ENCODE peak calls at places on chromosomes 6 and 20, in ten cellular contexts. H, L, W, F, P, N, G, V, S and U are unnamed samples.

GRCh38 chr20:34925981-34926380 is 29.6 kb downstream of the GSS start:
- DNase-seq in H (no peak), L (no peak), W (no peak), F (no peak), P (no peak), N (no peak), G (no peak), V (no peak), S (no peak), U (no peak)

GRCh38 chr6:53159558-53159957 is 10.9 kb upstream of the GCM1 start:
- DNase-seq in H (peak), L (no peak), W (no peak), F (no peak), P (no peak), N (no peak), G (peak), V (no peak), S (no peak), U (peak)

GRCh38 chr6:7959453-7959852 is 48.9 kb upstream of the TXNDC5 start:
- DNase-seq in H (no peak), L (no peak), W (no peak), F (no peak), P (no peak), N (no peak), G (no peak), V (no peak), S (no peak), U (no peak)

GRCh38 chr6:36131517-36132220 is 1.4 kb downstream of the MAPK13 start:
- DNase-seq in H (peak), L (peak), W (no peak), F (peak), P (peak), N (peak), G (peak), V (no peak), S (peak), U (peak)

GRCh38 chr20:47502271-47502730 is 614 bp downstream of the NCOA3 start:
- DNase-seq in H (no peak), L (peak), W (no peak), F (no peak), P (peak), N (peak), G (peak), V (peak), S (peak), U (peak)

GRCh38 chr20:25457886-25458680 is 50.6 kb downstream of the GINS1 start:
- DNase-seq in H (no peak), L (no peak), W (no peak), F (no peak), P (no peak), N (no peak), G (no peak), V (peak), S (no peak), U (no peak)

GRCh38 chr6:170076466-170077165 is 214.3 kb downstream of the DLL1 start:
- DNase-seq in H (no peak), L (peak), W (no peak), F (no peak), P (peak), N (no peak), G (no peak), V (peak), S (no peak), U (no peak)

GRCh38 chr6:3825851-3826581 is 23.2 kb upstream of the FAM50B start:
- DNase-seq in H (peak), L (peak), W (peak), F (no peak), P (peak), N (no peak), G (peak), V (no peak), S (no peak), U (peak)

GRCh38 chr6:149806127-149806526 is 56.6 kb downstream of the PCMT1 start:
- DNase-seq in H (no peak), L (no peak), W (no peak), F (no peak), P (no peak), N (peak), G (no peak), V (no peak), S (no peak), U (no peak)

DNA sequence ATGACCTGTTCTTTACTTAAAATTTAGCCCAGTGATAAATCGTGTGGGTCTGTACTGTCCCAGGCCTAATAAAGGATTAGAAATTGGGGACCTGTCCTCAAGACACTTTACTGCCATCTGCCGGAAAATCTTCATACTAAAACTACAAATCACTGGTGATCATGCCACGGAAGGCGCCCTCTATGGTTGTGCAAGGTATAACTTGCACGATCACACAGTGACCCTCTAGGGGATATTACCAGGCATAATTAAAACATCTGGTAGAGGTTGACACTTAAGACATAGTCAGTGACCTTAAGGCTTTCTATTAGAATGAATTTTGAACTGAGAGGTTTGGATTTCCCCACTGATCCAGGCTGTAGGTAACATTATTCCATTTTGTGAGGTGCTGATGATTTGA is 172.6 kb downstream of the BMP2 start:
- DNase-seq in H (peak), L (no peak), W (no peak), F (no peak), P (no peak), N (peak), G (no peak), V (peak), S (peak), U (peak)
- TF ChIP-seq CTCF in H (peak), L (no peak), W (no peak), F (no peak), P (no peak), N (no peak), G (no peak), V (peak), S (peak), U (peak)

DNA sequence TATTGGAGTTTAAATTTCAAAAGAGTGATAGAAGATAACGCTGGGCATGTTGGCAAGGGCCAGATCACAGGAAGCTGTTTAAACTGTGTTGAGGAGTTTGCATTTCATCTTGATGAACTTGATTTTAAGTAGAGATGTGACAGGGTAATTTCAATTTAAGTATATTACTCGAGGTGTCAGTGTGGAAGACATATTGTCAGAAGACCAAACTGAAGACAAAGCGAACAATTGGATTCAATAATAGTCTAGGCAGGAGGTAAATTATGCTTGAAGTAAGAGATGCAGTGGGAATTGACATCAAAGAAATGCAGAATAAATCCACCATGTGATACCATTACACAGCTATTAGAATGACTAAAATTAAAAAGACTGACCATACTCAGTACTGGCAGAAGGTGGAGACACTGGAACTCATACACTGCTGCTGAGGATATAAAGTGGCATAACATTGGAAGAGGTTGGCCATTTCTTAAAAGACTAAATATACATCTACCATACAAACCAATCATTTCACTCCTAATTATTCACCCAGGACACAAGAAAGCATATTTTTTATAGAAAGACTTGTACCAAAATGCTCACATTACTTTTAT is 240.8 kb downstream of the ARHGAP18 start:
- DNase-seq in H (no peak), L (no peak), W (no peak), F (no peak), P (no peak), N (no peak), G (no peak), V (no peak), S (no peak), U (peak)
- TF ChIP-seq CTCF in H (no peak), L (no peak), W (no peak), F (no peak), P (no peak), N (no peak), G (peak), V (no peak), S (no peak), U (no peak)

GRCh38 chr6:92617726-92618125 is 801.6 kb downstream of the EPHA7 start:
- DNase-seq in H (no peak), L (no peak), W (no peak), F (no peak), P (no peak), N (no peak), G (no peak), V (no peak), S (no peak), U (no peak)
- TF ChIP-seq CTCF in H (no peak), L (no peak), W (no peak), F (no peak), P (no peak), N (no peak), G (no peak), V (no peak), S (no peak), U (no peak)

DNA sequence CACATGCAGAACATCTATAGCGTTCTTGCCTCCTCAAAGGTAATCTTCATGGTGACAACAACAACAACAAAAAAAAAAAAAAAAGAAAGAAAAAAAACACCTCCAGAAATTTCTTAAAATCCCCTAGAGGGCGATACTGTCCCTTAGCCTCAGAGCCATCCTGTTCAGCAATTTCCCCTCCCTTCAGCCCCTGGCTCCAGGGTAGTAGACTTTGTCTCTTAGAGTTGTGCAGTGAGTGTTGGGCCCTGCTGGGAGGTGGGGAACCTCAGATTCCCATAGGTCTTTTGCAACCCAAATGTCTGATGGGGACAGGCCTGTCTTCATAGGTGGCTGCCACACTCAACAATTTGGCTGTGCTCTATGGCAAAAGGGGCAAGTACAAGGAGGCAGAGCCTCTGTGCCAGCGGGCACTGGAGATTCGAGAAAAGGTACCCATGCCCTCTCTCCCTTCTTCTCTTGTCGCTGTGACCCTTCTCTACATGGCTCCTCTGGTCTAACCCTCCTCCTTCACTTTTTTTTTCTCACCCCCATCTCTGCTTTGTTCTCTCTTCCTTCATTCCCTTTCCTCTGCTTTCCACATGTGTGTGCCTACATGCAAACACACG is 6.0 kb upstream of the PTK7 start:
- DNase-seq in H (peak), L (peak), W (no peak), F (peak), P (no peak), N (peak), G (peak), V (peak), S (peak), U (peak)
- TF ChIP-seq CTCF in H (peak), L (peak), W (no peak), F (peak), P (peak), N (peak), G (peak), V (peak), S (peak), U (peak)

GRCh38 chr20:49813305-49813974 is 812 bp downstream of the SLC9A8 start:
- DNase-seq in H (no peak), L (no peak), W (no peak), F (no peak), P (no peak), N (no peak), G (no peak), V (no peak), S (no peak), U (no peak)

GRCh38 chr20:49810491-49811190 is 2.0 kb upstream of the SLC9A8 start:
- DNase-seq in H (no peak), L (no peak), W (no peak), F (no peak), P (no peak), N (no peak), G (no peak), V (no peak), S (no peak), U (no peak)

GRCh38 chr20:49811825-49812462 is 684 bp upstream of the SLC9A8 start:
- DNase-seq in H (peak), L (no peak), W (no peak), F (no peak), P (no peak), N (no peak), G (peak), V (peak), S (no peak), U (peak)

GRCh38 chr20:49814057-49814675 is 1.5 kb downstream of the SLC9A8 start:
- DNase-seq in H (no peak), L (no peak), W (no peak), F (no peak), P (no peak), N (no peak), G (no peak), V (no peak), S (no peak), U (peak)

DNA sequence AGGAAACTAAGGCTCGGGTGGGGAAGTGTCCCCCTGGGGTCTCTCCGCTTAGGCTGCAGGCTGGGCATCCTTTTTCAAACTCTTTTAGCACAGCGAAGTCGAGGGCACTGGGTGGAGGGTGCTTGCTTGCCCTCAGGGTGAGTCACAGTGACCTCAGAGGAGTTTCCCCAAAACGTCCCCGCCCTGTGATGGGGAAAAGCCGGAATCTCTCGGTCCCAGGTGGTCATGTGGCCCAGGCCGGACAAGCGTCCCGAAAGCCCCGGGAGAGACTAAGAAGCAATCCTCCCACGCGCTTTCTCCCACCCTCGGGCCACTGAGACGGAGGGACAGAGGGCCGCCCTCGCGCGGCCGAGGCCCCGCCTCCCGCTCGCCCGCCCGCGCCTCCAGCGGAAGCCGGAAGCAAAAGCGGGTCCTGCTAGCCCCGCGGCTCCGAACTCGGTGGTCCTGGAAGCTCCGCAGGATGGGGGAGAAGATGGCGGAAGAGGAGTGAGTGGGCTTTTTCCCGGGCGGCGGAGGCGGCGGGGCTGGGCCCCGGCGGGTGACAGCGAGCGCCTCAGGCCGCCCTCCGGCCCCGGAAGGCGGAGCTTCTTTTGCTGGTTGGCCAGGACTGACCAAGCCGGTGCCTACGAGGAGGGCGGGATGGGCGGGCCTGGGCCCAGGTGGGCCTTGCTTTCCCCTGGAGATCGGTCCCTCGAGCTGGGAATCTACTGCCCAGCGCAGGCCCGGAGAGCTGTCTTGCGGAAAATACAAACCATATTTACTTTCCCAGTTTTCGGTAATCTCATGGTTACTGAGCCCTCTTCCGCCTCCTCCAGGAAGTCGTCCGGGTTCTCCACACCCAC is at the start of gene SLC9A8:
- DNase-seq in H (peak), L (peak), W (peak), F (peak), P (peak), N (peak), G (peak), V (peak), S (peak), U (peak)
- TF ChIP-seq CTCF in H (peak), L (peak), W (peak), F (no peak), P (no peak), N (peak), G (peak), V (peak), S (peak), U (no peak)

DNA sequence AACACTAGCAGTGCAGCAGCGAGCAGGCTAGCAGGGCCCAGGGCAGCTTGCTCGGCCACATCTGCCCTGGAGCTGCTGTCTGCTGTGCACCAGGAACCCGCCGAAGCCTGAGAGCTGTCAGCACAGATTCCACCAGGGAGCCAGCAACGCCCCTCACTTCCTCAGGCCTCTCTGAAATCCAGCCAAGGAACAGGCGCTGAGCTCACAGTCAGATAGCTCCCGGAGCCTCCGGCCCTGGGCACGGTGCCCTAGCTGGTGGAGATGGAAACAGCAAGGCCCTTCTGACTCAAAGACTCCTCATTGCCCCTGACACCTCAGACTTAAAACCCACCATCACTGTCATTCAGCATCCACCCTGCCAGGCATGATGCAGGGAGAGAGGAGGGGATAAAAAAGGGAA is 839.4 kb downstream of the MAFB start:
- DNase-seq in H (peak), L (peak), W (peak), F (no peak), P (peak), N (no peak), G (peak), V (peak), S (peak), U (peak)
- TF ChIP-seq CTCF in H (no peak), L (no peak), W (no peak), F (no peak), P (no peak), N (no peak), G (no peak), V (no peak), S (no peak), U (no peak)

GRCh38 chr6:73375216-73375615 is 5.5 kb upstream of the OOEP start:
- DNase-seq in H (no peak), L (no peak), W (no peak), F (no peak), P (no peak), N (no peak), G (no peak), V (no peak), S (no peak), U (no peak)
- TF ChIP-seq CTCF in H (no peak), L (no peak), W (no peak), F (no peak), P (no peak), N (no peak), G (no peak), V (no peak), S (no peak), U (no peak)

DNA sequence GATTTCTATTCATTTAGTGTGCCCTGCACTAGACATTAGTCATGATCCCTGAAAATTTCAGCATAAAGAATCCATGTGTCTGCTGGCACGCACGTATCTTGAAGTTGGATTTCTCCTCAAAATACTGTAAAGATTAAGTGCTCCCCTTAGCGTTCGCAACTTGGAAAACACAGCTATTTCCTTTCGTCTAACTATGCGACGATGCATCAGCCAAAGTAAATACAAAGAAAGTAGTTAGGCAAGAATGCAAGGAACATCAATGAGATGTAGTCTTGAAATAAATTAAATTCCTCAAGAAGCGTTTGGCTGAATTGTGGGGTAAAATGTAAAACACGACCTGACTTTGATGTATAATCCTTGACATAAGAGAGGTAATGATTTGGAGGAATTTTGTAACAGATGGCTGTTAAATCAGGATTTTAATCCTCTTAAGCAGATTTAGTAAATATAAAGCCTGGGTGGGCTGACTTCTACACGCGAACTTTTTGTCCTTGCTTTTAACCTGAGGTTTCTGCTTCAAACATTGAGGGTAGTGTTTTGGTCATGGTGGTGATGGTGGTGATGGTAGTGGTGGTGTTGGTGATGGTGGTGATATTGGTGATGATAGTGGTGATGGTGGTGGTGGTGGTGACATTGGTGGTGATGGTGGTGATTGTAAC is 88.2 kb downstream of the FOXF2 start:
- DNase-seq in H (peak), L (no peak), W (no peak), F (no peak), P (no peak), N (no peak), G (peak), V (peak), S (no peak), U (peak)
- TF ChIP-seq CTCF in H (peak), L (no peak), W (no peak), F (no peak), P (no peak), N (no peak), G (no peak), V (no peak), S (peak), U (no peak)

GRCh38 chr20:18625907-18626655 is 38.2 kb downstream of the DTD1 start:
- DNase-seq in H (no peak), L (no peak), W (no peak), F (no peak), P (no peak), N (no peak), G (no peak), V (no peak), S (no peak), U (no peak)

GRCh38 chr20:18632196-18632789 is 44.4 kb downstream of the DTD1 start:
- DNase-seq in H (peak), L (peak), W (peak), F (peak), P (peak), N (peak), G (peak), V (peak), S (peak), U (peak)

GRCh38 chr20:18633411-18633810 is 45.6 kb downstream of the DTD1 start:
- DNase-seq in H (no peak), L (no peak), W (no peak), F (no peak), P (no peak), N (no peak), G (no peak), V (no peak), S (no peak), U (no peak)

GRCh38 chr20:18624948-18625347 is 37.1 kb downstream of the DTD1 start:
- DNase-seq in H (no peak), L (no peak), W (no peak), F (no peak), P (no peak), N (no peak), G (no peak), V (no peak), S (no peak), U (no peak)

DNA sequence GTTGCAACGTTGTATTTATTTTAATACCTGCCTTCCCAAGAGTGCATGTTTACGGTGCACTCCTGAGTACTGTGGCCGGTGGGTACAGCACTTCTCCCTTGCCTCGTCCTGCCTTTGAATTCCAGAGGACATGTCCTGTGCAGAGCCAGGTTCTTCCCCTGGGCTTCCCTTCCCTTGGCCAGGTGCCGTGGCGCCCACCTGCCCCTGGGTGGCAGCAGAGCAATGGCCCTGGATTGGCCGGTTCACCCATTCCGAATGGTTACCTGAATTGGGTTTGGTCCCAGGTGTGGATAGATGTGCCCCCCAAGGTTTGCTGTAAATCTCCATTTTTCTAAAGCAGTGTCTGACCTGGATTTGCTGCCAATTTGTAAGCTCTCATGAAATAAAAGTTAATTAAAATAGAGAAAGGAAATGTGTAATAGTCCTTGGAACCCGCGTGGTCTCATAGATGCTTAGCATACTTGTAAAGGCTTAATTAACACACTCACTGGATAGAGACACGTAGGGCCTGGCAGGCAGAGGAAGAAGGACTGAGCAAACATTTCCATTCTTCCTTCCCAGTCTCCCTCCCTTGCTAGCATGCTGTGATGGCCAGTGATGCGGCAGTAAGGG is 40.6 kb downstream of the DTD1 start:
- DNase-seq in H (no peak), L (no peak), W (no peak), F (no peak), P (peak), N (peak), G (no peak), V (peak), S (peak), U (peak)
- TF ChIP-seq CTCF in H (peak), L (no peak), W (no peak), F (peak), P (peak), N (peak), G (peak), V (peak), S (peak), U (peak)